ENCODE peak calls at places on chromosomes 6 and 20, in nine cellular contexts. A, N, F, G, T, Q, J, E and P are unnamed samples.

GRCh38 chr20:8996817-8997512 is 71.9 kb upstream of the PLCB4 start:
- DNase-seq in A (no peak), N (no peak), F (no peak), G (no peak), T (peak), Q (no peak), J (no peak), E (no peak), P (no peak)

GRCh38 chr6:36049582-36049981 is 22.0 kb downstream of the MAPK14 start:
- DNase-seq in A (no peak), N (no peak), F (no peak), G (no peak), T (no peak), Q (no peak), J (no peak), E (no peak), P (no peak)

GRCh38 chr6:36029464-36029863 is 1.9 kb downstream of the MAPK14 start:
- DNase-seq in A (peak), N (no peak), F (peak), G (no peak), T (no peak), Q (peak), J (no peak), E (no peak), P (no peak)

GRCh38 chr6:19988555-19988954 is 151.4 kb downstream of the ID4 start:
- DNase-seq in A (no peak), N (no peak), F (peak), G (peak), T (peak), Q (peak), J (no peak), E (no peak), P (peak)

GRCh38 chr6:90458353-90459224 is 128.3 kb downstream of the MAP3K7 start:
- DNase-seq in A (no peak), N (no peak), F (no peak), G (no peak), T (no peak), Q (no peak), J (no peak), E (no peak), P (peak)

GRCh38 chr6:149223120-149223775 is 94.3 kb upstream of the TAB2 start:
- DNase-seq in A (no peak), N (no peak), F (no peak), G (no peak), T (no peak), Q (no peak), J (no peak), E (no peak), P (no peak)

GRCh38 chr20:60813066-60813465 is 439.0 kb upstream of the CDH4 start:
- DNase-seq in A (no peak), N (no peak), F (no peak), G (no peak), T (no peak), Q (no peak), J (no peak), E (no peak), P (no peak)

GRCh38 chr6:11653028-11653583 is 115.6 kb downstream of the TMEM170B start:
- DNase-seq in A (no peak), N (peak), F (peak), G (peak), T (peak), Q (peak), J (peak), E (peak), P (peak)

GRCh38 chr6:110654096-110654820 is 161.0 kb downstream of the CDK19 start:
- DNase-seq in A (no peak), N (no peak), F (peak), G (no peak), T (no peak), Q (peak), J (no peak), E (no peak), P (no peak)

GRCh38 chr20:9301129-9302072 is 213.0 kb upstream of the LAMP5 start:
- DNase-seq in A (peak), N (no peak), F (peak), G (peak), T (no peak), Q (peak), J (no peak), E (no peak), P (no peak)

GRCh38 chr20:6654490-6655247 is 112.8 kb upstream of the BMP2 start:
- DNase-seq in A (peak), N (no peak), F (no peak), G (peak), T (no peak), Q (no peak), J (no peak), E (no peak), P (no peak)

GRCh38 chr20:41218466-41218865 is 81.1 kb downstream of the PLCG1 start:
- DNase-seq in A (no peak), N (no peak), F (peak), G (no peak), T (no peak), Q (peak), J (no peak), E (no peak), P (no peak)

GRCh38 chr6:137258170-137258569 is 39.0 kb upstream of the IFNGR1 start:
- DNase-seq in A (no peak), N (no peak), F (no peak), G (no peak), T (no peak), Q (peak), J (no peak), E (no peak), P (peak)

GRCh38 chr20:4808872-4809271 is 87.2 kb downstream of the PRND start:
- DNase-seq in A (no peak), N (no peak), F (peak), G (no peak), T (no peak), Q (peak), J (no peak), E (no peak), P (no peak)

GRCh38 chr20:15342987-15343639 is 1005.7 kb upstream of the FLRT3 start:
- DNase-seq in A (no peak), N (no peak), F (no peak), G (no peak), T (no peak), Q (no peak), J (peak), E (no peak), P (no peak)

GRCh38 chr6:3355358-3356055 is 96.8 kb downstream of the PSMG4 start:
- DNase-seq in A (no peak), N (no peak), F (no peak), G (no peak), T (peak), Q (no peak), J (peak), E (no peak), P (no peak)

GRCh38 chr6:125944434-125944816 is 12.1 kb upstream of the HINT3 start:
- DNase-seq in A (peak), N (no peak), F (peak), G (peak), T (no peak), Q (peak), J (peak), E (no peak), P (no peak)

GRCh38 chr20:25274891-25275812 is 27.3 kb downstream of the PYGB start:
- DNase-seq in A (no peak), N (no peak), F (no peak), G (no peak), T (no peak), Q (no peak), J (peak), E (no peak), P (no peak)

GRCh38 chr6:109696355-109696754 is 5.3 kb downstream of the FIG4 start:
- DNase-seq in A (no peak), N (no peak), F (no peak), G (no peak), T (no peak), Q (no peak), J (no peak), E (no peak), P (no peak)

GRCh38 chr6:158387578-158387977 is 75.3 kb downstream of the TULP4 start:
- DNase-seq in A (no peak), N (no peak), F (no peak), G (no peak), T (no peak), Q (no peak), J (no peak), E (no peak), P (no peak)

GRCh38 chr20:32356935-32357868 is 929 bp upstream of the ASXL1 start:
- DNase-seq in A (peak), N (peak), F (peak), G (peak), T (peak), Q (peak), J (peak), E (peak), P (no peak)

GRCh38 chr20:53923745-53924369 is 146.5 kb downstream of the BCAS1 start:
- DNase-seq in A (no peak), N (no peak), F (no peak), G (no peak), T (no peak), Q (no peak), J (no peak), E (no peak), P (no peak)

GRCh38 chr20:3492669-3493068 is 21.9 kb downstream of the ATRN start:
- DNase-seq in A (no peak), N (no peak), F (no peak), G (no peak), T (no peak), Q (no peak), J (no peak), E (no peak), P (no peak)

GRCh38 chr6:39005774-39006173 is 42.8 kb upstream of the GLP1R start:
- DNase-seq in A (no peak), N (no peak), F (no peak), G (no peak), T (no peak), Q (no peak), J (no peak), E (no peak), P (no peak)

GRCh38 chr6:6684365-6684833 is 95.9 kb downstream of the LY86 start:
- DNase-seq in A (no peak), N (peak), F (no peak), G (no peak), T (no peak), Q (no peak), J (no peak), E (no peak), P (peak)

GRCh38 chr6:9205645-9206044 is 770.3 kb upstream of the SLC35B3 start:
- DNase-seq in A (no peak), N (no peak), F (no peak), G (no peak), T (no peak), Q (peak), J (no peak), E (no peak), P (no peak)

GRCh38 chr6:73579389-73579788 is 58.6 kb upstream of the EEF1A1 start:
- DNase-seq in A (no peak), N (no peak), F (no peak), G (no peak), T (peak), Q (no peak), J (peak), E (no peak), P (peak)

GRCh38 chr6:115485400-115485799 is 575.3 kb downstream of the FRK start:
- DNase-seq in A (no peak), N (no peak), F (peak), G (no peak), T (no peak), Q (no peak), J (no peak), E (no peak), P (no peak)

GRCh38 chr6:44084231-44085014 is 42.8 kb downstream of the MRPL14 start:
- DNase-seq in A (no peak), N (no peak), F (peak), G (no peak), T (no peak), Q (peak), J (no peak), E (no peak), P (no peak)

GRCh38 chr6:44085219-44085618 is 42.0 kb downstream of the MRPL14 start:
- DNase-seq in A (no peak), N (no peak), F (no peak), G (no peak), T (no peak), Q (no peak), J (no peak), E (no peak), P (no peak)

GRCh38 chr6:44087623-44088022 is 39.6 kb downstream of the MRPL14 start:
- DNase-seq in A (no peak), N (no peak), F (no peak), G (no peak), T (no peak), Q (no peak), J (no peak), E (no peak), P (no peak)

GRCh38 chr6:44088827-44089590 is 38.2 kb downstream of the MRPL14 start:
- DNase-seq in A (no peak), N (no peak), F (no peak), G (no peak), T (no peak), Q (no peak), J (no peak), E (no peak), P (no peak)

DNA sequence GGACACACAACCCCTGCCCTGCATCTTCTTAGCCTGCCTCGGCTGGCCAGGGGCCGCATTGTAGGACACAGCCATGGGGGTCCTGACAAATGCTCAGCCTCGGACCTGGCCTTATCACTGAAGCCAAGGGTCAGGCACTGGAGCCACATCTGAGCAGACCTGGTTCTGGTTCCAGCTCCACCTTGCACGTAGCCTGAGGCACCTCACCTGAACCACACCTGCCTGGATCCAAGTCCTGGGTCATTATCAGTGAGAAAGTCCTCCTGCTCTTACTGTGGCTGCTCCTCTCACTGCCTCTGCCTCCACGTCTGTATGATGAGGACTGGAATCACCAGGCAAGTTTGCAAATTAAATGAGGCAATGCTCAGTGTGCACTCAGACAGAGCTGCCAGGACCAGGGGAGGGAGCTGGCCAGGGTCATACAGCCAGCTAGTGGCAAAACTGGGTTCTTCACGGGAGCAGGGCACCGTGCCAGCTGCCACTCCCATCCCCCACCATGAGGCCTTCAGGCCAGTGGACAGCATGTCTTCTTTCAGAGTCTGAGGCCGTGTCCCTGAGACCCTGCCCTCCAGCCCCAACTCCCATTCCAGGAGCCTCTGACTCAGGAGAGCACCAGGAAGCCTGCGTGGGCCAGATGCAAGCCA is 40.2 kb downstream of the MRPL14 start:
- DNase-seq in A (no peak), N (no peak), F (no peak), G (peak), T (no peak), Q (peak), J (no peak), E (no peak), P (no peak)
- TF ChIP-seq CTCF in A (no peak), N (no peak), F (no peak), G (no peak), T (no peak), Q (no peak), J (no peak), E (no peak), P (no peak)

DNA sequence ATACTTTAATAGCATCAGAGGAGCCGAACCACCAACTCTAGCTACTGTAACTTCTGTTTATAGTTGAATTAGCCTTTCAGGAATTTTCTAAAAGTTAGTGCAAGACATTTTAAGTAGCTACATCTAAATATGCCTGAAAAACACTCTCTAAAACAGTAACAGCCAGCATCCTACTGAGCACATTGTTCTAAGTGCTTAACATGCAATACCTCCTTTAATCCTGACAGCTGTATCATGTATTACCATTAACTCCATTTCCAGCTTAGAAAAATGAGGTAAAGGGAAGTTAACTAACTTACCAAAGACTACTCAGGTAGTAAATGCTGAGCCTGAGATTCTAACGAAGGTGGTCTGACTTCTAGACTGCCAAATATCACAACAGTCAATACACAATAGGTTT is 120.7 kb downstream of the DST start:
- DNase-seq in A (no peak), N (no peak), F (peak), G (no peak), T (peak), Q (no peak), J (no peak), E (no peak), P (no peak)
- H3K4me3 ChIP-seq in A (no peak), N (no peak), F (no peak), G (no peak), T (peak), Q (no peak), J (no peak), E (no peak), P (no peak)

GRCh38 chr6:132382630-132383175 is 18.6 kb downstream of the MOXD1 start:
- DNase-seq in A (no peak), N (no peak), F (no peak), G (no peak), T (no peak), Q (no peak), J (no peak), E (no peak), P (no peak)
- TF ChIP-seq CTCF in A (no peak), N (no peak), F (no peak), G (no peak), T (no peak), Q (no peak), J (no peak), E (no peak), P (no peak)

GRCh38 chr6:166169549-166170421 is 2.1 kb upstream of the TBXT start:
- DNase-seq in A (no peak), N (no peak), F (no peak), G (no peak), T (peak), Q (no peak), J (no peak), E (no peak), P (no peak)
- H3K4me3 ChIP-seq in A (no peak), N (no peak), F (no peak), G (no peak), T (peak), Q (no peak), J (no peak), E (no peak), P (peak)

GRCh38 chr20:44734938-44735337 is 10.7 kb upstream of the KCNK15 start:
- DNase-seq in A (no peak), N (no peak), F (peak), G (peak), T (peak), Q (peak), J (no peak), E (no peak), P (no peak)
- TF ChIP-seq CTCF in A (no peak), N (no peak), F (peak), G (no peak), T (no peak), Q (peak), J (no peak), E (no peak), P (no peak)

GRCh38 chr6:135936606-135937005 is 85.1 kb downstream of the PDE7B start:
- DNase-seq in A (no peak), N (no peak), F (peak), G (peak), T (no peak), Q (peak), J (no peak), E (no peak), P (no peak)
- H3K4me3 ChIP-seq in A (no peak), N (no peak), F (no peak), G (no peak), T (no peak), Q (no peak), J (no peak), E (no peak), P (no peak)

GRCh38 chr6:168713839-168714238 is 272.9 kb downstream of the SMOC2 start:
- DNase-seq in A (no peak), N (no peak), F (no peak), G (peak), T (peak), Q (no peak), J (no peak), E (no peak), P (no peak)
- TF ChIP-seq CTCF in A (no peak), N (peak), F (no peak), G (peak), T (peak), Q (no peak), J (no peak), E (no peak), P (no peak)

DNA sequence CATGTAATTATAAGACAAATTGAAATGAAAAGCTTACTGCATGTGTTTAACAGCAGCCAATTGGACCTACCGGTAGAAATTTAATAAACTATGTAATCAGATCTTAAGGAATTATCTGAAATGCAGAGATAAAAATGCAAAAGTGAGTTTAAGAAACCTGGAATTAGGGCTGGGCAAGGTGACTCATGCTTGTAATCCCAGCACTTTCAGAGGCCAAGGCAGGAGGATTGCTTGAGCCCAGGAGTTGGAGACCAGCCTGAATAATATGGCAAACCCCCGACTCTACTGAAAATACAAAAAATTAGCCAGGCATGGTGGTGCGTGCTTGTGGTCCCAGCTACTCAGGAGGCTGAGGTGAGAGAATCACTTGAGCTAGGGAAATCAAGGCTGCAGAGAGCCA is 74.1 kb downstream of the HFE start:
- DNase-seq in A (no peak), N (no peak), F (no peak), G (no peak), T (no peak), Q (no peak), J (no peak), E (no peak), P (no peak)
- H3K4me3 ChIP-seq in A (peak), N (no peak), F (no peak), G (no peak), T (no peak), Q (no peak), J (no peak), E (no peak), P (no peak)